ENCODE peak calls at places on chromosomes 12 and 14, in nine cellular contexts. One of them, this sample, is unnamed.

GRCh38 chr12:132046561-132046960 is 96.8 kb downstream of the EP400 start:
- DNase-seq in astrocyte of the spinal cord: peak; percentile 88
- DNase-seq in heart left ventricle: no peak
- DNase-seq in HFF-Myc: peak; percentile 71
- DNase-seq in AG04449: peak; percentile 47
- DNase-seq in tibial nerve: no peak
- DNase-seq in cardiac muscle cell: no peak
- DNase-seq in GM06990: no peak
- DNase-seq in omental fat pad: no peak
- DNase-seq in this sample: peak; percentile 95

GRCh38 chr12:110112335-110112660 is 11.9 kb upstream of the IFT81 start:
- DNase-seq in astrocyte of the spinal cord: no peak
- DNase-seq in heart left ventricle: no peak
- DNase-seq in HFF-Myc: no peak
- DNase-seq in AG04449: no peak
- DNase-seq in tibial nerve: no peak
- DNase-seq in cardiac muscle cell: no peak
- DNase-seq in GM06990: no peak
- DNase-seq in omental fat pad: no peak
- DNase-seq in this sample: no peak

GRCh38 chr14:68608235-68608962 is 184.5 kb downstream of the ZFP36L1 start:
- DNase-seq in astrocyte of the spinal cord: no peak
- DNase-seq in heart left ventricle: peak; percentile 60
- DNase-seq in HFF-Myc: no peak
- DNase-seq in AG04449: no peak
- DNase-seq in tibial nerve: no peak
- DNase-seq in cardiac muscle cell: no peak
- DNase-seq in GM06990: no peak
- DNase-seq in omental fat pad: no peak
- DNase-seq in this sample: no peak

GRCh38 chr12:71160585-71160984 is 2.8 kb upstream of the TSPAN8 start:
- DNase-seq in astrocyte of the spinal cord: no peak
- DNase-seq in heart left ventricle: no peak
- DNase-seq in HFF-Myc: no peak
- DNase-seq in AG04449: no peak
- DNase-seq in tibial nerve: no peak
- DNase-seq in cardiac muscle cell: no peak
- DNase-seq in GM06990: no peak
- DNase-seq in omental fat pad: no peak
- DNase-seq in this sample: no peak

GRCh38 chr14:57574617-57575288 is 81.1 kb upstream of the CCDC198 start:
- DNase-seq in astrocyte of the spinal cord: no peak
- DNase-seq in heart left ventricle: no peak
- DNase-seq in HFF-Myc: no peak
- DNase-seq in AG04449: no peak
- DNase-seq in tibial nerve: no peak
- DNase-seq in cardiac muscle cell: no peak
- DNase-seq in GM06990: no peak
- DNase-seq in omental fat pad: no peak
- DNase-seq in this sample: no peak

GRCh38 chr12:94305293-94305957 is 154.2 kb downstream of the CEP83 start:
- DNase-seq in astrocyte of the spinal cord: peak; percentile 66
- DNase-seq in heart left ventricle: no peak
- DNase-seq in HFF-Myc: no peak
- DNase-seq in AG04449: no peak
- DNase-seq in tibial nerve: no peak
- DNase-seq in cardiac muscle cell: no peak
- DNase-seq in GM06990: peak; percentile 41
- DNase-seq in omental fat pad: no peak
- DNase-seq in this sample: peak; percentile 60

GRCh38 chr14:69845787-69846186 is 33.4 kb upstream of the SMOC1 start:
- DNase-seq in astrocyte of the spinal cord: no peak
- DNase-seq in heart left ventricle: no peak
- DNase-seq in HFF-Myc: no peak
- DNase-seq in AG04449: no peak
- DNase-seq in tibial nerve: no peak
- DNase-seq in cardiac muscle cell: no peak
- DNase-seq in GM06990: no peak
- DNase-seq in omental fat pad: no peak
- DNase-seq in this sample: no peak

GRCh38 chr14:75299576-75299975 is 20.9 kb downstream of the FOS start:
- DNase-seq in astrocyte of the spinal cord: no peak
- DNase-seq in heart left ventricle: no peak
- DNase-seq in HFF-Myc: no peak
- DNase-seq in AG04449: no peak
- DNase-seq in tibial nerve: no peak
- DNase-seq in cardiac muscle cell: no peak
- DNase-seq in GM06990: no peak
- DNase-seq in omental fat pad: no peak
- DNase-seq in this sample: no peak

GRCh38 chr14:96053600-96054381 is 14.6 kb downstream of the C14orf132 start:
- DNase-seq in astrocyte of the spinal cord: peak; percentile 99
- DNase-seq in heart left ventricle: peak; percentile 82
- DNase-seq in HFF-Myc: peak; percentile 79
- DNase-seq in AG04449: peak; percentile 89
- DNase-seq in tibial nerve: no peak
- DNase-seq in cardiac muscle cell: peak; percentile 53
- DNase-seq in GM06990: no peak
- DNase-seq in omental fat pad: no peak
- DNase-seq in this sample: peak; percentile 94

GRCh38 chr14:96051231-96051630 is 12.1 kb downstream of the C14orf132 start:
- DNase-seq in astrocyte of the spinal cord: no peak
- DNase-seq in heart left ventricle: no peak
- DNase-seq in HFF-Myc: no peak
- DNase-seq in AG04449: no peak
- DNase-seq in tibial nerve: no peak
- DNase-seq in cardiac muscle cell: no peak
- DNase-seq in GM06990: no peak
- DNase-seq in omental fat pad: no peak
- DNase-seq in this sample: no peak

GRCh38 chr14:96053236-96053599 is 14.1 kb downstream of the C14orf132 start:
- DNase-seq in astrocyte of the spinal cord: no peak
- DNase-seq in heart left ventricle: no peak
- DNase-seq in HFF-Myc: no peak
- DNase-seq in AG04449: no peak
- DNase-seq in tibial nerve: no peak
- DNase-seq in cardiac muscle cell: no peak
- DNase-seq in GM06990: no peak
- DNase-seq in omental fat pad: no peak
- DNase-seq in this sample: no peak

GRCh38 chr14:96051642-96052540 is 12.7 kb downstream of the C14orf132 start:
- DNase-seq in astrocyte of the spinal cord: no peak
- DNase-seq in heart left ventricle: no peak
- DNase-seq in HFF-Myc: no peak
- DNase-seq in AG04449: no peak
- DNase-seq in tibial nerve: no peak
- DNase-seq in cardiac muscle cell: no peak
- DNase-seq in GM06990: no peak
- DNase-seq in omental fat pad: no peak
- DNase-seq in this sample: no peak

DNA sequence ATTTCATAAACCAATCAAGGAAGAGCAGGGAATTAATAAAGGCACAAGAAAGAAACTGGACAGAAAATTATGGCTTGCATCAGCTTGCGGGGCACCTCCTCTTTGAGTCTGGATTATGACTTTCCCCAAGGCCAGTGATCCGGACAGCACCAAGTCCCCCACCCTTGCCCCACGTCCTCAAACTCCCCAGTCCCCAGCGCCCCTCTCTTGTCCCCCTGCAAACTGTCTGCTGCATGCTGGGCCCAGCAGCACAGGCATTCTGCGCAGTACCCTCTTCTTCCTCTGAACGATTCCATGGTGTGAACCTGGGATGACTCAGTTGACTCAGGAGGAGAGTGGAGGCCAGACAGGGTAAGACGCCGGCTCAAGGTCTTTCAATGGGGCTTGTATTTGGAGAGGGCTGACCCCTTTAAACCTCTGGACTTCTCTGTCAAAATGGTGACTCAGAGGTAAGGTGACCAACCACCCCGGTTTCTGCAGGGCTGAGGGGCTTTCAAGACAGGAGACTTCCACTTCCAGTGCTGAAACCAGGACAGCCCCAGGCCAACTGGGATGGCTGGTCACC is 13.5 kb downstream of the C14orf132 start:
- DNase-seq in astrocyte of the spinal cord: no peak
- DNase-seq in heart left ventricle: no peak
- DNase-seq in HFF-Myc: no peak
- DNase-seq in AG04449: no peak
- DNase-seq in tibial nerve: no peak
- DNase-seq in cardiac muscle cell: no peak
- DNase-seq in GM06990: no peak
- DNase-seq in omental fat pad: no peak
- DNase-seq in this sample: peak; percentile 39
- TF ChIP-seq CTCF in astrocyte of the spinal cord: peak; percentile 18
- TF ChIP-seq CTCF in heart left ventricle: no peak
- TF ChIP-seq CTCF in HFF-Myc: no peak
- TF ChIP-seq CTCF in AG04449: no peak
- TF ChIP-seq CTCF in tibial nerve: no peak
- TF ChIP-seq CTCF in cardiac muscle cell: no peak
- TF ChIP-seq CTCF in GM06990: no peak
- TF ChIP-seq CTCF in omental fat pad: no peak
- TF ChIP-seq CTCF in this sample: no peak

GRCh38 chr12:64756371-64756770 is 2.8 kb downstream of the GNS start:
- DNase-seq in astrocyte of the spinal cord: no peak
- DNase-seq in heart left ventricle: no peak
- DNase-seq in HFF-Myc: no peak
- DNase-seq in AG04449: no peak
- DNase-seq in tibial nerve: no peak
- DNase-seq in cardiac muscle cell: no peak
- DNase-seq in GM06990: no peak
- DNase-seq in omental fat pad: no peak
- DNase-seq in this sample: no peak

GRCh38 chr12:64749466-64750202 is 9.6 kb downstream of the GNS start:
- DNase-seq in astrocyte of the spinal cord: no peak
- DNase-seq in heart left ventricle: no peak
- DNase-seq in HFF-Myc: no peak
- DNase-seq in AG04449: no peak
- DNase-seq in tibial nerve: no peak
- DNase-seq in cardiac muscle cell: no peak
- DNase-seq in GM06990: no peak
- DNase-seq in omental fat pad: no peak
- DNase-seq in this sample: no peak

GRCh38 chr12:64757778-64758177 is 1.4 kb downstream of the GNS start:
- DNase-seq in astrocyte of the spinal cord: no peak
- DNase-seq in heart left ventricle: no peak
- DNase-seq in HFF-Myc: no peak
- DNase-seq in AG04449: no peak
- DNase-seq in tibial nerve: no peak
- DNase-seq in cardiac muscle cell: no peak
- DNase-seq in GM06990: no peak
- DNase-seq in omental fat pad: no peak
- DNase-seq in this sample: no peak

GRCh38 chr12:64752833-64753238 is 6.4 kb downstream of the GNS start:
- DNase-seq in astrocyte of the spinal cord: no peak
- DNase-seq in heart left ventricle: no peak
- DNase-seq in HFF-Myc: no peak
- DNase-seq in AG04449: no peak
- DNase-seq in tibial nerve: no peak
- DNase-seq in cardiac muscle cell: no peak
- DNase-seq in GM06990: no peak
- DNase-seq in omental fat pad: no peak
- DNase-seq in this sample: no peak

GRCh38 chr12:64753427-64753826 is 5.8 kb downstream of the GNS start:
- DNase-seq in astrocyte of the spinal cord: no peak
- DNase-seq in heart left ventricle: no peak
- DNase-seq in HFF-Myc: no peak
- DNase-seq in AG04449: no peak
- DNase-seq in tibial nerve: no peak
- DNase-seq in cardiac muscle cell: no peak
- DNase-seq in GM06990: no peak
- DNase-seq in omental fat pad: no peak
- DNase-seq in this sample: no peak
- TF ChIP-seq CTCF in astrocyte of the spinal cord: no peak
- TF ChIP-seq CTCF in heart left ventricle: no peak
- TF ChIP-seq CTCF in HFF-Myc: no peak
- TF ChIP-seq CTCF in AG04449: no peak
- TF ChIP-seq CTCF in tibial nerve: no peak
- TF ChIP-seq CTCF in cardiac muscle cell: no peak
- TF ChIP-seq CTCF in GM06990: no peak
- TF ChIP-seq CTCF in omental fat pad: no peak
- TF ChIP-seq CTCF in this sample: no peak

DNA sequence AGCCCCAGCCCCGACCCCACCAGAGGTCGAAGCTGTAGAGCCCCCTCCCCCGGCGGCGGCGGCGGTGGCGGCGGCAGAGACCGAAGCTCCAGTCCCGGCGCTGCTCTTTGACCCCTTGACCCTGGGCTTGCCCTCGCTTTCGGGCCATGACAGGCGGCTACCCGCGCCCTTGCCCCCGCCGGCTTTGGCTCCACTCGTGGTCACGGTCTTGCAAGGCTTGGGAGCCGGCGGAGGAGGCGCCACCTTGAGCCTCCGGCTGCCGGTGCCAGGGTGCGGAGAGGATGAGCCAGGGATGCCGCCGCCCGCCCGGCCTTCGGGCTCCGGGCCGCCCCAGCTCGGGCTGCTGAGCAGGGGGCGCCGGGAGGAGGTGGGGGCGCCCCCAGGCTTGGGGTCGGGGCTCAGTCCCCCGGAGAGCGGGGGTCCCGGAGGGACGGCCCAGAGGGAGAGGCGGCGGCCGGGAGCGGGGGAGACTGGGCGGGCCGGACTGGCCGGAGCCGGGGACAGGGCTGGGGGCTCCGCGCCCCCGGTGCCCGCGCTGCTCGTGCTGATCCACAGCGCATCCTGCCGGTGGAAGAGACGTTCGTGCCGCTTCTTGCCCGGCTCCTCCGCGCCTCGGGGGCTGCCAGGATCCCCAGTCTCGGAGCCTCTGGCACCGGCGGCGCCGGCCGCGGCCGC is 938 bp downstream of the AGAP2 start:
- DNase-seq in astrocyte of the spinal cord: no peak
- DNase-seq in heart left ventricle: peak; percentile 21
- DNase-seq in HFF-Myc: no peak
- DNase-seq in AG04449: no peak
- DNase-seq in tibial nerve: no peak
- DNase-seq in cardiac muscle cell: peak; percentile 43
- DNase-seq in GM06990: no peak
- DNase-seq in omental fat pad: no peak
- DNase-seq in this sample: no peak
- TF ChIP-seq CTCF in astrocyte of the spinal cord: peak; percentile 35
- TF ChIP-seq CTCF in heart left ventricle: no peak
- TF ChIP-seq CTCF in HFF-Myc: no peak
- TF ChIP-seq CTCF in AG04449: peak; percentile 59
- TF ChIP-seq CTCF in tibial nerve: peak; percentile 13
- TF ChIP-seq CTCF in cardiac muscle cell: peak; percentile 37
- TF ChIP-seq CTCF in GM06990: no peak
- TF ChIP-seq CTCF in omental fat pad: no peak
- TF ChIP-seq CTCF in this sample: peak; percentile 30

GRCh38 chr14:82052778-82053177 is 519.1 kb upstream of the SEL1L start:
- DNase-seq in astrocyte of the spinal cord: no peak
- DNase-seq in heart left ventricle: no peak
- DNase-seq in HFF-Myc: no peak
- DNase-seq in AG04449: no peak
- DNase-seq in tibial nerve: no peak
- DNase-seq in cardiac muscle cell: no peak
- DNase-seq in GM06990: no peak
- DNase-seq in omental fat pad: no peak
- DNase-seq in this sample: no peak

GRCh38 chr14:82045339-82045738 is 511.7 kb upstream of the SEL1L start:
- DNase-seq in astrocyte of the spinal cord: no peak
- DNase-seq in heart left ventricle: no peak
- DNase-seq in HFF-Myc: no peak
- DNase-seq in AG04449: no peak
- DNase-seq in tibial nerve: no peak
- DNase-seq in cardiac muscle cell: no peak
- DNase-seq in GM06990: no peak
- DNase-seq in omental fat pad: no peak
- DNase-seq in this sample: no peak

GRCh38 chr14:82046512-82047226 is 513.0 kb upstream of the SEL1L start:
- DNase-seq in astrocyte of the spinal cord: no peak
- DNase-seq in heart left ventricle: no peak
- DNase-seq in HFF-Myc: no peak
- DNase-seq in AG04449: no peak
- DNase-seq in tibial nerve: no peak
- DNase-seq in cardiac muscle cell: no peak
- DNase-seq in GM06990: no peak
- DNase-seq in omental fat pad: no peak
- DNase-seq in this sample: no peak

DNA sequence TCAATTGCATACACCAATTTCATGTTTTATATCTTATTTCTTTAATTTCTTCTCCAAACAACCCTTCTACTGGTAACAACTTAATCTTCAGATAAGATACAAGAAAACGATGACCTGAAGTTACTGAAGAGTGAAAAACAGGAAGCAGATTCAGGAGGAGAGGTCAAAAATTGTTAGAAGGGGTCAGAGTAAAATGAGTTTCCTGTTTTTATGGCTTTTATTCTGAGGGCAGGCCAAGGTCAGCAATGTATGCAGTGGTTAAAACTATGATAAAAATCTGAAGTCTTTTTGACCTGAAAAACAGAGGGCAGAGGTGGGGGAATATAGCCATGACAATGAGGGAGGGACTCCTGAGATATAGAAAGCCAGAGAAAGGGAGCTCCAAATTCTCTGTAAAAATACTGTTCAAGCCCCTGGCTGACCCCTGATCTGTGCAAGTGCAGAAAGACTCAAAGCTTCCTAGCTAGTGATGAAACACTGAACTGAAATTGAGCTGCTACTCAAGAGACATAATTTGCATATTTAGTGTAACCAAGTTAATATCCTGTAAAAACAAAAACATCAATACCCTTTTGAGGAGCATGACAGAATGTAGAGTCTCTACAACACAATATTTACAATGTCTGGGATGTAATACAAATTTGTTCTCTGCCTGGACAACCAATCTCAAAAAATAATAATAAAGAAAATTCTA is 514.3 kb upstream of the SEL1L start:
- DNase-seq in astrocyte of the spinal cord: no peak
- DNase-seq in heart left ventricle: no peak
- DNase-seq in HFF-Myc: no peak
- DNase-seq in AG04449: no peak
- DNase-seq in tibial nerve: no peak
- DNase-seq in cardiac muscle cell: no peak
- DNase-seq in GM06990: no peak
- DNase-seq in omental fat pad: no peak
- DNase-seq in this sample: no peak
- TF ChIP-seq CTCF in astrocyte of the spinal cord: no peak
- TF ChIP-seq CTCF in heart left ventricle: no peak
- TF ChIP-seq CTCF in HFF-Myc: no peak
- TF ChIP-seq CTCF in AG04449: no peak
- TF ChIP-seq CTCF in tibial nerve: no peak
- TF ChIP-seq CTCF in cardiac muscle cell: no peak
- TF ChIP-seq CTCF in GM06990: no peak
- TF ChIP-seq CTCF in omental fat pad: no peak
- TF ChIP-seq CTCF in this sample: no peak

This sample was measured in foreskin fibroblast.